ENCODE peak calls at places on chromosomes 5 and 9, in six cellular contexts. N is CD4-positive, CD25-positive, alpha-beta regulatory T cell; K is GM12891; V is BJ; C is SW480; B is germinal center. Z is an unnamed sample.

GRCh38 chr9:114430443-114430842 is 42.7 kb upstream of the AKNA start:
- DNase-seq in N (no peak), K (no peak), B (no peak), V (no peak), C (no peak), Z (no peak)

GRCh38 chr9:124412228-124412575 is 3.0 kb downstream of the PSMB7 start:
- DNase-seq in V (no peak), C (no peak), K (no peak), N (no peak), B (no peak), Z (no peak)

GRCh38 chr9:132201139-132201538 is 39.3 kb downstream of the NTNG2 start:
- DNase-seq in V (no peak), B (no peak), N (no peak), K (no peak), C (no peak), Z (no peak)

GRCh38 chr5:174490717-174491116 is 233.7 kb upstream of the MSX2 start:
- DNase-seq in N (no peak), V (no peak), K (no peak), B (no peak), C (no peak), Z (no peak)

GRCh38 chr5:171420429-171421231 is 1.2 kb downstream of the FGF18 start:
- DNase-seq in C (peak; percentile 47), B (peak; percentile 15), N (no peak), V (peak; percentile 33), K (no peak), Z (no peak)

GRCh38 chr5:119578937-119579336 is 50.4 kb upstream of the FAM170A start:
- DNase-seq in N (peak; percentile 59), V (no peak), C (peak; percentile 73), K (no peak), B (peak; percentile 67), Z (peak; percentile 14)

GRCh38 chr9:100084734-100085133 is 14.1 kb downstream of the ERP44 start:
- DNase-seq in C (no peak), N (peak; percentile 45), K (no peak), B (peak; percentile 45), V (no peak), Z (peak; percentile 52)

GRCh38 chr5:39370555-39371366 is 6.5 kb upstream of the C9 start:
- DNase-seq in C (no peak), N (no peak), B (no peak), K (no peak), V (no peak), Z (no peak)

Z was measured in GM10248.